ENCODE peak calls at places on chromosomes 12 and 14, in four cellular contexts. U is CD8-positive, alpha-beta T cell; K is Peyer's patch; H is esophagus squamous epithelium. A is an unnamed sample.

GRCh38 chr14:103056322-103057027 is 874 bp downstream of the CDC42BPB start:
- DNase-seq in U (no peak), K (peak; percentile 77), H (no peak), A (no peak)

GRCh38 chr14:32201196-32201815 is 539 bp upstream of the RNU6-7 start:
- DNase-seq in U (peak; percentile 67), K (peak; percentile 97), H (peak; percentile 15), A (peak; percentile 47)

GRCh38 chr14:55847766-55848165 is 267.8 kb downstream of the KTN1 start:
- DNase-seq in U (no peak), K (no peak), H (no peak), A (no peak)

GRCh38 chr14:51783765-51784164 is 76.6 kb upstream of the GNG2 start:
- DNase-seq in U (no peak), K (no peak), H (no peak), A (no peak)

GRCh38 chr12:118120579-118121363 is 15.2 kb upstream of the PEBP1 start:
- DNase-seq in U (peak; percentile 58), K (peak; percentile 88), H (peak; percentile 2), A (peak; percentile 33)

GRCh38 chr14:64800000-64800399 is 79.7 kb downstream of the SPTB start:
- DNase-seq in U (no peak), K (no peak), H (no peak), A (peak; percentile 34)

GRCh38 chr14:58055497-58055896 is 96.5 kb downstream of the ARMH4 start:
- DNase-seq in U (no peak), K (no peak), H (no peak), A (no peak)

GRCh38 chr12:111361717-111362576 is 6.9 kb downstream of the PHETA1 start:
- DNase-seq in U (no peak), K (no peak), H (no peak), A (no peak)

GRCh38 chr12:32135967-32136366 is 29.3 kb downstream of the BICD1 start:
- DNase-seq in U (no peak), K (no peak), H (no peak), A (no peak)

GRCh38 chr12:53223391-53224267 is 8.4 kb downstream of the RARG start:
- DNase-seq in U (peak; percentile 43), K (no peak), H (no peak), A (peak; percentile 59)

GRCh38 chr14:101351146-101351545 is 210.1 kb upstream of the DIO3 start:
- DNase-seq in U (no peak), K (peak; percentile 9), H (no peak), A (no peak)

GRCh38 chr12:120316798-120317257 is 10.8 kb downstream of the PLA2G1B start:
- DNase-seq in U (no peak), K (no peak), H (no peak), A (no peak)

GRCh38 chr14:95037273-95037672 is 120.1 kb downstream of the DICER1 start:
- DNase-seq in U (no peak), K (no peak), H (no peak), A (no peak)

GRCh38 chr12:20805921-20806320 is 4.6 kb upstream of the SLCO1B3 start:
- DNase-seq in U (no peak), K (no peak), H (no peak), A (no peak)

GRCh38 chr12:67671419-67671818 is 22.9 kb downstream of the DYRK2 start:
- DNase-seq in U (no peak), K (no peak), H (no peak), A (no peak)
- H3K27ac ChIP-seq in U (no peak overlapping the region), K (no peak overlapping the region), H (no peak overlapping the region), A (no peak overlapping the region)

GRCh38 chr12:52046859-52047258 is 4.4 kb upstream of the NR4A1 start:
- DNase-seq in U (no peak), K (no peak), H (no peak), A (no peak)
- H3K4me1 ChIP-seq in U (peaks cover 40% of the 10 kb centered on the region), K (peaks cover 25% of the 10 kb centered on the region), H (peaks cover 44% of the 10 kb centered on the region), A (peaks cover 31% of the 10 kb centered on the region)

DNA sequence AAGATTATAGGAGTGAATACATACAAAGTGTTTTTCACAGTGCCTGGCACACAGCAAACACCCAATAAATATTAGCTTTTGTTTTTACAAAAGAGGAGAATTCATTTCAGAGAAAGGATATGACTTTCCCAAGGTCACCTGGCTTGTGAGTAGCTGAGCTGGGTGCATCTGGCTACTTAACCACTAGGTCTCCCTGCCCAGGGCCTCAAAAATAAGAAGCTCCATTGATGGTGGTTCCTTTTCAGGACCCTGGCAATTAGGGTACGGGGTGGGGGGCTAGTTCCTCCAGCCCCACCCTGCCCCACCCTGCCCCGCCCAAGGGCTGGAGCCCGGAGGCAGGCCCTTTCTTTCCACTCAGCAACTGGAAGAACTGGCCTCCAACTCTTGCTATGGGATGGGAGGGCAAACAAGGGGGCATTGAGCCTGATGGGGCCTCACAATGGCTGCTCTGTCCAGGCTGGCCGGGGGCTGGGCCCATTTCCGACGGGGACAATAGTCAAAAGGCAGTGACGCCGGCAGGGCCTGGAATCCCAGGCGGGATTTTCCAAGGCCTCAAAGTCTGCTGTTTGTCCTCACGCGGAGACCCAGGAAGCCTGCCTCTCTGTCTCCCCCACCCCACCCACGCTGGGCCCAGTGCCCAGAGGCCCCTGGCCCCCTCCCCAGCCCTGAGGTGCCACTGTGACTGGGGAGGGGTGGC is 8.2 kb upstream of the ATG101 start:
- DNase-seq in U (no peak), K (no peak), H (no peak), A (no peak)
- H3K27ac ChIP-seq in U (no peak overlapping the region), K (no peak overlapping the region), H (no peak overlapping the region), A (no peak overlapping the region)

GRCh38 chr14:68509188-68509953 is 283.5 kb downstream of the ZFP36L1 start:
- DNase-seq in U (no peak), K (no peak), H (no peak), A (no peak)
- H3K4me1 ChIP-seq in U (peaks cover 61% of the 10 kb centered on the region), K (peaks cover 26% of the 10 kb centered on the region), H (peaks cover 69% of the 10 kb centered on the region), A (peaks cover 39% of the 10 kb centered on the region)

A was measured in CD4-positive, CD25-positive, alpha-beta regulatory T cell.